ENCODE peak calls at places on chromosomes 2 and 18, in seven cellular contexts. D is GM19239, F is WTC11, L is amniotic epithelial cell, E is D341Med, P is putamen, S is bronchial epithelial cell. B is an unnamed sample.

GRCh38 chr2:177771191-177771590 is 301.4 kb downstream of the PDE11A start:
- DNase-seq in P (no peak), S (peak), F (no peak), D (no peak), L (peak), E (no peak), B (no peak)

GRCh38 chr2:63734510-63734909 is 107.2 kb upstream of the UGP2 start:
- DNase-seq in L (no peak), P (no peak), F (no peak), E (no peak), S (peak), D (no peak), B (no peak)

GRCh38 chr18:48238206-48238605 is 171.0 kb downstream of the ZBTB7C start:
- DNase-seq in S (no peak), F (no peak), L (peak), D (no peak), P (no peak), E (no peak), B (no peak)

GRCh38 chr2:23042176-23042909 is 342.6 kb upstream of the KLHL29 start:
- DNase-seq in D (no peak), S (no peak), F (no peak), E (no peak), L (no peak), P (no peak), B (no peak)

GRCh38 chr2:117065912-117066311 is 748.6 kb upstream of the DDX18 start:
- DNase-seq in F (no peak), L (no peak), E (no peak), D (no peak), P (no peak), S (no peak), B (no peak)

GRCh38 chr2:237281900-237282306 is 132.1 kb downstream of the COL6A3 start:
- DNase-seq in D (no peak), P (no peak), F (no peak), E (no peak), L (peak), S (peak), B (no peak)

GRCh38 chr2:47483191-47483590 is 80.2 kb downstream of the MSH2 start:
- DNase-seq in P (no peak), F (no peak), S (no peak), L (no peak), D (no peak), E (peak), B (no peak)

GRCh38 chr2:133411857-133412256 is 156.4 kb downstream of the NCKAP5 start:
- DNase-seq in E (no peak), S (no peak), L (no peak), P (no peak), F (peak), D (no peak), B (no peak)

GRCh38 chr2:181778621-181779195 is 98.4 kb upstream of the NEUROD1 start:
- DNase-seq in F (no peak), S (no peak), P (peak), L (peak), D (no peak), E (no peak), B (no peak)

GRCh38 chr18:2906522-2907458 is 60.0 kb downstream of the EMILIN2 start:
- DNase-seq in P (no peak), S (no peak), D (peak), F (peak), L (no peak), E (peak), B (peak)

GRCh38 chr18:34942276-34942675 is 98.9 kb upstream of the MAPRE2 start:
- DNase-seq in F (no peak), P (peak), S (no peak), L (peak), D (no peak), E (no peak), B (no peak)

GRCh38 chr2:226478121-226478809 is 321.4 kb downstream of the IRS1 start:
- DNase-seq in F (no peak), L (peak), E (no peak), P (no peak), S (peak), D (no peak), B (no peak)

GRCh38 chr2:127701651-127702394 is 526 bp downstream of the SFT2D3 start:
- DNase-seq in D (peak), S (peak), E (peak), P (peak), L (peak), F (peak), B (peak)

GRCh38 chr18:77012120-77012519 is 120.5 kb downstream of the MBP start:
- DNase-seq in L (no peak), S (no peak), F (no peak), D (no peak), P (no peak), E (no peak), B (no peak)

GRCh38 chr2:10331702-10332401 is 29.1 kb downstream of the HPCAL1 start:
- DNase-seq in F (no peak), P (no peak), S (no peak), D (peak), E (no peak), L (no peak), B (no peak)

GRCh38 chr2:45009928-45010705 is 865 bp upstream of the SIX2 start:
- DNase-seq in D (no peak), E (peak), F (peak), L (peak), S (peak), P (no peak), B (no peak)

GRCh38 chr2:27952070-27952469 is 61.5 kb downstream of the BABAM2 start:
- DNase-seq in D (no peak), L (no peak), E (no peak), S (no peak), P (no peak), F (no peak), B (no peak)

GRCh38 chr2:44897406-44897805 is 44.1 kb upstream of the SIX3 start:
- DNase-seq in S (no peak), D (no peak), P (no peak), L (no peak), E (no peak), F (no peak), B (no peak)

GRCh38 chr2:181471783-181472182 is 14.6 kb downstream of the ITGA4 start:
- DNase-seq in L (no peak), S (no peak), E (no peak), F (no peak), D (no peak), P (no peak), B (no peak)